ENCODE peak calls at places on chromosome X, in seven cellular contexts. One of them, this sample, is unnamed.

GRCh38 chrX:68754406-68754805 is 74.4 kb upstream of the EFNB1 start:
- DNase-seq in NB4: no peak
- DNase-seq in A549: no peak
- DNase-seq in heart left ventricle: no peak
- DNase-seq in naive thymus-derived CD4-positive, alpha-beta T cell: no peak
- DNase-seq in cardiac muscle cell: no peak
- DNase-seq in adrenal gland: no peak
- DNase-seq in this sample: no peak

GRCh38 chrX:124033821-124034220 is 72.3 kb downstream of the STAG2 start:
- DNase-seq in NB4: peak
- DNase-seq in cardiac muscle cell: no peak
- DNase-seq in A549: no peak
- DNase-seq in heart left ventricle: no peak
- DNase-seq in naive thymus-derived CD4-positive, alpha-beta T cell: no peak
- DNase-seq in adrenal gland: no peak
- DNase-seq in this sample: no peak

GRCh38 chrX:101931104-101931493 is 728 bp downstream of the ZMAT1 start:
- DNase-seq in A549: no peak
- DNase-seq in heart left ventricle: no peak
- DNase-seq in NB4: no peak
- DNase-seq in naive thymus-derived CD4-positive, alpha-beta T cell: peak
- DNase-seq in adrenal gland: no peak
- DNase-seq in cardiac muscle cell: no peak
- DNase-seq in this sample: no peak

GRCh38 chrX:7926501-7926900 is 712 bp downstream of the PNPLA4 start:
- DNase-seq in A549: no peak
- DNase-seq in cardiac muscle cell: no peak
- DNase-seq in NB4: no peak
- DNase-seq in adrenal gland: no peak
- DNase-seq in heart left ventricle: no peak
- DNase-seq in naive thymus-derived CD4-positive, alpha-beta T cell: no peak
- DNase-seq in this sample: no peak

GRCh38 chrX:8897259-8897658 is 96.1 kb upstream of the FAM9A start:
- DNase-seq in NB4: no peak
- DNase-seq in cardiac muscle cell: no peak
- DNase-seq in heart left ventricle: no peak
- DNase-seq in naive thymus-derived CD4-positive, alpha-beta T cell: no peak
- DNase-seq in adrenal gland: no peak
- DNase-seq in A549: no peak
- DNase-seq in this sample: no peak

GRCh38 chrX:100819837-100820666 is at the start of gene CSTF2:
- DNase-seq in A549: peak
- DNase-seq in naive thymus-derived CD4-positive, alpha-beta T cell: peak
- DNase-seq in adrenal gland: peak
- DNase-seq in NB4: peak
- DNase-seq in cardiac muscle cell: peak
- DNase-seq in heart left ventricle: peak
- DNase-seq in this sample: peak

GRCh38 chrX:120749141-120749846 is 119.4 kb upstream of the C1GALT1C1 start:
- DNase-seq in A549: no peak
- DNase-seq in adrenal gland: no peak
- DNase-seq in heart left ventricle: no peak
- DNase-seq in cardiac muscle cell: no peak
- DNase-seq in naive thymus-derived CD4-positive, alpha-beta T cell: no peak
- DNase-seq in NB4: peak
- DNase-seq in this sample: peak

GRCh38 chrX:19824603-19825002 is 62.8 kb downstream of the SH3KBP1 start:
- DNase-seq in adrenal gland: no peak
- DNase-seq in heart left ventricle: no peak
- DNase-seq in A549: no peak
- DNase-seq in naive thymus-derived CD4-positive, alpha-beta T cell: no peak
- DNase-seq in NB4: no peak
- DNase-seq in cardiac muscle cell: no peak
- DNase-seq in this sample: no peak

DNA sequence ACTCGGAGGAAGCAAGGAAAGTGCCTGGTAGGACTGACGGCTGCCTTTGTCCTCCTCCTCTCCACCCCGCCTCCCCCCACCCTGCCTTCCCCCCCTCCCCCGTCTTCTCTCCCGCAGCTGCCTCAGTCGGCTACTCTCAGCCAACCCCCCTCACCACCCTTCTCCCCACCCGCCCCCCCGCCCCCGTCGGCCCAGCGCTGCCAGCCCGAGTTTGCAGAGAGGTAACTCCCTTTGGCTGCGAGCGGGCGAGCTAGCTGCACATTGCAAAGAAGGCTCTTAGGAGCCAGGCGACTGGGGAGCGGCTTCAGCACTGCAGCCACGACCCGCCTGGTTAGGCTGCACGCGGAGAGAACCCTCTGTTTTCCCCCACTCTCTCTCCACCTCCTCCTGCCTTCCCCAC is 460 bp downstream of the AR start:
- DNase-seq in cardiac muscle cell: peak
- DNase-seq in heart left ventricle: no peak
- DNase-seq in naive thymus-derived CD4-positive, alpha-beta T cell: no peak
- DNase-seq in NB4: no peak
- DNase-seq in A549: no peak
- DNase-seq in adrenal gland: peak
- DNase-seq in this sample: no peak
- H3K4me3 ChIP-seq in cardiac muscle cell: peak
- H3K4me3 ChIP-seq in heart left ventricle: peak
- H3K4me3 ChIP-seq in naive thymus-derived CD4-positive, alpha-beta T cell: no peak
- H3K4me3 ChIP-seq in NB4: no peak
- H3K4me3 ChIP-seq in A549: peak
- H3K4me3 ChIP-seq in adrenal gland: peak
- H3K4me3 ChIP-seq in this sample: no peak

GRCh38 chrX:48957827-48958634 is 624 bp upstream of the OTUD5 start:
- DNase-seq in heart left ventricle: peak
- DNase-seq in adrenal gland: peak
- DNase-seq in cardiac muscle cell: peak
- DNase-seq in A549: peak
- DNase-seq in NB4: peak
- DNase-seq in naive thymus-derived CD4-positive, alpha-beta T cell: peak
- DNase-seq in this sample: peak
- H3K4me3 ChIP-seq in heart left ventricle: peak
- H3K4me3 ChIP-seq in adrenal gland: peak
- H3K4me3 ChIP-seq in cardiac muscle cell: peak
- H3K4me3 ChIP-seq in A549: peak
- H3K4me3 ChIP-seq in NB4: peak
- H3K4me3 ChIP-seq in naive thymus-derived CD4-positive, alpha-beta T cell: peak
- H3K4me3 ChIP-seq in this sample: peak

DNA sequence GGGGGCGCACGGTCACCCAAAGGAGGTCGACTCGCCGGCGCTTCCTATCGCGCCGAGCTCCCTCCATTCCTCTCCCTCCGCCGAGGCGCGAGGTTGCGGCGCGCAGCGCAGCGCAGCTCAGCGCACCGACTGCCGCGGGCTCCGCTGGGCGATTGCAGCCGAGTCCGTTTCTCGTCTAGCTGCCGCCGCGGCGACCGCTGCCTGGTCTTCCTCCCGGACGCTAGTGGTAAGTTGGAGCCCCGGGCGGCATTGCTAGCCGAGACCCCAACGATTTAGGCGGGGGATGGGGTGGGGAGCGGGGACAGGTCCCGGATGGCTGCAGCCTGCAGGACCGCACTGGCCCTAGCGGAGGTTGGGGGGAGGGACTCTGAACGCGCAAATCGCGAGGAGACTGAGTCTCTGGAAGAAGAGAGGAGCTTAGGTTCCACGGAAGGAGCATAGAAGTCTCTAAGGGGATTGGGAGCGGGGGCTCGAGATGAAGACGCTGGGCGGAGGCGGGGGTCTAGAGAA is 603 bp downstream of the HTR2C start:
- DNase-seq in adrenal gland: no peak
- DNase-seq in A549: no peak
- DNase-seq in cardiac muscle cell: peak
- DNase-seq in naive thymus-derived CD4-positive, alpha-beta T cell: no peak
- DNase-seq in heart left ventricle: no peak
- DNase-seq in NB4: no peak
- DNase-seq in this sample: no peak
- H3K4me3 ChIP-seq in adrenal gland: no peak
- H3K4me3 ChIP-seq in A549: no peak
- H3K4me3 ChIP-seq in cardiac muscle cell: peak
- H3K4me3 ChIP-seq in naive thymus-derived CD4-positive, alpha-beta T cell: no peak
- H3K4me3 ChIP-seq in heart left ventricle: no peak
- H3K4me3 ChIP-seq in NB4: no peak
- H3K4me3 ChIP-seq in this sample: no peak

DNA sequence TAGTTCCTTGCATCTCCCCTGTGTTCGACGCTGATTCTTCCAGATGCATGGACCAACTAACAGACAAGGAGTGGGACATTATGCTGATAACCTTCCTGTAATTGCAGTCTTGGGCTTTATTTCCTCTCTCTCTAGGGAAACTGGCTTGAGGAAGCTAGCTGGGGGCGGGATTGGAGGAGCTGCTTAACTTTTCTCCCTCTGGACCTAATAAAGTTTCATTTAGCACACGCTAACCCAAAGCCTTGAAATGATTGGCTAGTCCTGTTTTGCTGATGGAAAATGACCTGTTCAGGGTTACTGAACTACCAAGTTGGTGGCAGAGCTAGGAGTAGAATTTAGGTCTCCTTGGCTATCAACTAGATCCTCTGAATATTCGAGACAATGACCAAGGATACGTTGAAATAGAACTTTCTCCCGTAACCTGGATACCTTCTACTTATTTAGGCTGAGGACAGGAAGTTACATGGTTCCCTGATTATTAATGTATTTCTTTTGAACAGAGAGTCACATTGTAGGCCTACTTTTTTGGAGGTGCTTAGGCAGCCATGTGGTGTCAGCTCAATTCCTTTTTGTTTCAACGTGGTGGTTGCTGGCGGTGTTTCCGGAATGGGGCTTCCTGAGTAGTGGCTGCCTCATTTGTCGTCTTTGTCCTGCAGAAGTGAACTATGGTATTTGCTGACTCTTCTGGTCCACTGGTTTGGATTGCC is 2.0 kb downstream of the PGK1 start:
- DNase-seq in A549: no peak
- DNase-seq in heart left ventricle: no peak
- DNase-seq in adrenal gland: no peak
- DNase-seq in naive thymus-derived CD4-positive, alpha-beta T cell: peak
- DNase-seq in cardiac muscle cell: no peak
- DNase-seq in NB4: peak
- DNase-seq in this sample: no peak
- H3K4me3 ChIP-seq in A549: peak
- H3K4me3 ChIP-seq in heart left ventricle: no peak
- H3K4me3 ChIP-seq in adrenal gland: peak
- H3K4me3 ChIP-seq in naive thymus-derived CD4-positive, alpha-beta T cell: peak
- H3K4me3 ChIP-seq in cardiac muscle cell: peak
- H3K4me3 ChIP-seq in NB4: peak
- H3K4me3 ChIP-seq in this sample: peak

This sample was measured in GM06990.